ENCODE peak calls at places on chromosomes 2 and 18, in seven cellular contexts. One of them, this sample, is unnamed.

GRCh38 chr2:85248741-85249524 is 78.9 kb downstream of the TGOLN2 start:
- DNase-seq in testis: no peak
- DNase-seq in cardiac fibroblast: peak; percentile 96
- DNase-seq in tibial artery: peak; percentile 74
- DNase-seq in A549: no peak
- DNase-seq in Peyer's patch: no peak
- DNase-seq in astrocyte of the cerebellum: peak; percentile 68
- DNase-seq in this sample: no peak

GRCh38 chr2:57185568-57185967 is 861.0 kb upstream of the VRK2 start:
- DNase-seq in tibial artery: no peak
- DNase-seq in Peyer's patch: no peak
- DNase-seq in cardiac fibroblast: no peak
- DNase-seq in testis: no peak
- DNase-seq in astrocyte of the cerebellum: no peak
- DNase-seq in A549: no peak
- DNase-seq in this sample: no peak

GRCh38 chr2:14978836-14979235 is 346.3 kb downstream of the LRATD1 start:
- DNase-seq in Peyer's patch: no peak
- DNase-seq in astrocyte of the cerebellum: no peak
- DNase-seq in A549: no peak
- DNase-seq in tibial artery: no peak
- DNase-seq in cardiac fibroblast: no peak
- DNase-seq in testis: no peak
- DNase-seq in this sample: no peak

GRCh38 chr18:56672391-56672790 is 21.2 kb downstream of the WDR7 start:
- DNase-seq in Peyer's patch: no peak
- DNase-seq in A549: no peak
- DNase-seq in astrocyte of the cerebellum: no peak
- DNase-seq in cardiac fibroblast: no peak
- DNase-seq in testis: no peak
- DNase-seq in tibial artery: no peak
- DNase-seq in this sample: no peak

GRCh38 chr2:231110551-231110950 is 14.3 kb downstream of the HTR2B start:
- DNase-seq in Peyer's patch: no peak
- DNase-seq in A549: no peak
- DNase-seq in testis: no peak
- DNase-seq in tibial artery: no peak
- DNase-seq in cardiac fibroblast: peak; percentile 85
- DNase-seq in astrocyte of the cerebellum: peak; percentile 53
- DNase-seq in this sample: no peak

GRCh38 chr2:96408631-96409542 is 73.3 kb downstream of the NCAPH start:
- DNase-seq in testis: peak; percentile 90
- DNase-seq in Peyer's patch: no peak
- DNase-seq in astrocyte of the cerebellum: peak; percentile 43
- DNase-seq in tibial artery: peak; percentile 43
- DNase-seq in cardiac fibroblast: peak; percentile 91
- DNase-seq in A549: no peak
- DNase-seq in this sample: no peak

GRCh38 chr2:237720444-237720843 is 78.1 kb upstream of the RBM44 start:
- DNase-seq in testis: no peak
- DNase-seq in A549: no peak
- DNase-seq in tibial artery: no peak
- DNase-seq in astrocyte of the cerebellum: no peak
- DNase-seq in Peyer's patch: no peak
- DNase-seq in cardiac fibroblast: no peak
- DNase-seq in this sample: no peak

GRCh38 chr18:48792141-48792540 is 158.6 kb downstream of the SMAD7 start:
- DNase-seq in Peyer's patch: peak; percentile 24
- DNase-seq in tibial artery: peak; percentile 17
- DNase-seq in astrocyte of the cerebellum: no peak
- DNase-seq in A549: no peak
- DNase-seq in cardiac fibroblast: no peak
- DNase-seq in testis: no peak
- DNase-seq in this sample: no peak

GRCh38 chr18:76791106-76791505 is 31.3 kb upstream of the ZNF236 start:
- DNase-seq in cardiac fibroblast: no peak
- DNase-seq in Peyer's patch: no peak
- DNase-seq in astrocyte of the cerebellum: no peak
- DNase-seq in testis: no peak
- DNase-seq in tibial artery: no peak
- DNase-seq in A549: no peak
- DNase-seq in this sample: no peak

GRCh38 chr2:191626497-191627151 is 51.3 kb upstream of the NABP1 start:
- DNase-seq in tibial artery: no peak
- DNase-seq in cardiac fibroblast: peak; percentile 68
- DNase-seq in testis: no peak
- DNase-seq in A549: no peak
- DNase-seq in Peyer's patch: no peak
- DNase-seq in astrocyte of the cerebellum: peak; percentile 45
- DNase-seq in this sample: no peak

GRCh38 chr2:44884677-44885076 is 56.8 kb upstream of the SIX3 start:
- DNase-seq in cardiac fibroblast: no peak
- DNase-seq in Peyer's patch: no peak
- DNase-seq in astrocyte of the cerebellum: no peak
- DNase-seq in tibial artery: no peak
- DNase-seq in A549: no peak
- DNase-seq in testis: no peak
- DNase-seq in this sample: no peak

GRCh38 chr2:10303174-10303633 is 500 bp downstream of the HPCAL1 start:
- DNase-seq in Peyer's patch: no peak
- DNase-seq in tibial artery: no peak
- DNase-seq in astrocyte of the cerebellum: no peak
- DNase-seq in testis: peak; percentile 30
- DNase-seq in A549: no peak
- DNase-seq in cardiac fibroblast: no peak
- DNase-seq in this sample: no peak

GRCh38 chr2:30608643-30609042 is 161.6 kb downstream of the LCLAT1 start:
- DNase-seq in astrocyte of the cerebellum: no peak
- DNase-seq in tibial artery: no peak
- DNase-seq in A549: no peak
- DNase-seq in cardiac fibroblast: no peak
- DNase-seq in Peyer's patch: no peak
- DNase-seq in testis: no peak
- DNase-seq in this sample: no peak

GRCh38 chr2:197498937-197499593 is 575 bp downstream of the HSPD1 start:
- DNase-seq in A549: no peak
- DNase-seq in tibial artery: peak; percentile 58
- DNase-seq in cardiac fibroblast: peak; percentile 55
- DNase-seq in Peyer's patch: peak; percentile 83
- DNase-seq in testis: peak; percentile 82
- DNase-seq in astrocyte of the cerebellum: no peak
- DNase-seq in this sample: peak; percentile 49

GRCh38 chr18:40955351-40955750 is 999.7 kb upstream of the PIK3C3 start:
- DNase-seq in tibial artery: no peak
- DNase-seq in testis: no peak
- DNase-seq in astrocyte of the cerebellum: no peak
- DNase-seq in Peyer's patch: no peak
- DNase-seq in cardiac fibroblast: no peak
- DNase-seq in A549: no peak
- DNase-seq in this sample: no peak

GRCh38 chr2:23351388-23352141 is 33.4 kb upstream of the KLHL29 start:
- DNase-seq in Peyer's patch: peak; percentile 79
- DNase-seq in tibial artery: peak; percentile 80
- DNase-seq in cardiac fibroblast: peak; percentile 89
- DNase-seq in testis: peak; percentile 92
- DNase-seq in astrocyte of the cerebellum: peak; percentile 65
- DNase-seq in A549: peak; percentile 85
- DNase-seq in this sample: peak; percentile 19

GRCh38 chr2:65551528-65551927 is 119.1 kb upstream of the SPRED2 start:
- DNase-seq in Peyer's patch: no peak
- DNase-seq in tibial artery: no peak
- DNase-seq in astrocyte of the cerebellum: no peak
- DNase-seq in A549: no peak
- DNase-seq in cardiac fibroblast: no peak
- DNase-seq in testis: no peak
- DNase-seq in this sample: no peak

GRCh38 chr2:65550246-65550645 is 117.8 kb upstream of the SPRED2 start:
- DNase-seq in Peyer's patch: no peak
- DNase-seq in cardiac fibroblast: no peak
- DNase-seq in astrocyte of the cerebellum: no peak
- DNase-seq in tibial artery: no peak
- DNase-seq in testis: no peak
- DNase-seq in A549: no peak
- DNase-seq in this sample: no peak

GRCh38 chr2:65549262-65550036 is 117.0 kb upstream of the SPRED2 start:
- DNase-seq in cardiac fibroblast: no peak
- DNase-seq in tibial artery: no peak
- DNase-seq in astrocyte of the cerebellum: no peak
- DNase-seq in A549: no peak
- DNase-seq in Peyer's patch: no peak
- DNase-seq in testis: no peak
- DNase-seq in this sample: no peak

GRCh38 chr2:65554765-65555561 is 122.6 kb upstream of the SPRED2 start:
- DNase-seq in A549: no peak
- DNase-seq in cardiac fibroblast: no peak
- DNase-seq in Peyer's patch: no peak
- DNase-seq in tibial artery: no peak
- DNase-seq in astrocyte of the cerebellum: no peak
- DNase-seq in testis: no peak
- DNase-seq in this sample: no peak

DNA sequence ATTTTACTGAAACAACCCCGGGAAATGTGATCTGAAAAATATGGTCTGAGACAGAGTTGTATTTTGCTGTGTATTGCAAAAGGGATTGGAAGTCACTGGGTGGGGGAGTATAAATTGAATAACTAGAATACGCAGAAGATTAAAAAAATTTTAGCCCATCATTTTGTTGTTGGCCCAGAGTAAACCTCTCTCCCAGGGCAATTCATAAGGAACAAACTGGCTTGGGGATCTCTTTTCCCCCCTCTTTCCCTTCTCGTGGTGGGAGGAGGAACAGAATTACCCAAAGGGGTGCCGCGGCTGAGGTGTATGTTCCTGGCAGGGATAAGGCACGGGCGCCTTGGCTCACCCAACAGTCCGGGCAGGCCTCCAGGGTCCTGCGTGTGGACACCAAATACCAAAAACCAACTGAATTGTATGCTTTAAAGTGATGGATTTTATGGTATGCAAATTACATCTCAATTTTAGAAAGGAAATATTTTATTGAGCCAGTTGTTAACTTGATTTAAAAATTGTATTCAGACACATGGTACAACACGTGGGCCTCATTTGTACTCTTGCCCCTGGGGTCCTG is 121.2 kb upstream of the SPRED2 start:
- DNase-seq in astrocyte of the cerebellum: no peak
- DNase-seq in tibial artery: no peak
- DNase-seq in cardiac fibroblast: no peak
- DNase-seq in testis: no peak
- DNase-seq in A549: no peak
- DNase-seq in Peyer's patch: no peak
- DNase-seq in this sample: no peak
- TF ChIP-seq CTCF in astrocyte of the cerebellum: no peak
- TF ChIP-seq CTCF in tibial artery: no peak
- TF ChIP-seq CTCF in cardiac fibroblast: no peak
- TF ChIP-seq CTCF in testis: no peak
- TF ChIP-seq CTCF in A549: peak; percentile 9
- TF ChIP-seq CTCF in Peyer's patch: no peak
- TF ChIP-seq CTCF in this sample: peak; percentile 51

GRCh38 chr2:75098856-75099255 is 100.5 kb downstream of the TACR1 start:
- DNase-seq in Peyer's patch: no peak
- DNase-seq in A549: peak; percentile 13
- DNase-seq in astrocyte of the cerebellum: peak; percentile 8
- DNase-seq in tibial artery: no peak
- DNase-seq in cardiac fibroblast: peak; percentile 68
- DNase-seq in testis: peak; percentile 19
- DNase-seq in this sample: no peak
- TF ChIP-seq CTCF in Peyer's patch: no peak
- TF ChIP-seq CTCF in A549: peak; percentile 53
- TF ChIP-seq CTCF in astrocyte of the cerebellum: peak; percentile 61
- TF ChIP-seq CTCF in tibial artery: peak; percentile 33
- TF ChIP-seq CTCF in cardiac fibroblast: peak; percentile 61
- TF ChIP-seq CTCF in testis: peak; percentile 33
- TF ChIP-seq CTCF in this sample: no peak

GRCh38 chr2:117957616-117958015 is 56.3 kb downstream of the CCDC93 start:
- DNase-seq in tibial artery: no peak
- DNase-seq in astrocyte of the cerebellum: no peak
- DNase-seq in Peyer's patch: no peak
- DNase-seq in A549: no peak
- DNase-seq in cardiac fibroblast: no peak
- DNase-seq in testis: no peak
- DNase-seq in this sample: no peak

GRCh38 chr2:117960231-117960630 is 53.6 kb downstream of the CCDC93 start:
- DNase-seq in astrocyte of the cerebellum: no peak
- DNase-seq in A549: no peak
- DNase-seq in Peyer's patch: no peak
- DNase-seq in testis: no peak
- DNase-seq in cardiac fibroblast: peak; percentile 27
- DNase-seq in tibial artery: no peak
- DNase-seq in this sample: no peak

GRCh38 chr2:117952237-117952636 is 61.6 kb downstream of the CCDC93 start:
- DNase-seq in tibial artery: no peak
- DNase-seq in A549: no peak
- DNase-seq in testis: no peak
- DNase-seq in astrocyte of the cerebellum: no peak
- DNase-seq in cardiac fibroblast: no peak
- DNase-seq in Peyer's patch: no peak
- DNase-seq in this sample: no peak

GRCh38 chr2:117958186-117958585 is 55.7 kb downstream of the CCDC93 start:
- DNase-seq in A549: no peak
- DNase-seq in testis: no peak
- DNase-seq in tibial artery: no peak
- DNase-seq in cardiac fibroblast: peak; percentile 72
- DNase-seq in astrocyte of the cerebellum: no peak
- DNase-seq in Peyer's patch: no peak
- DNase-seq in this sample: no peak

GRCh38 chr2:117956036-117956791 is 57.7 kb downstream of the CCDC93 start:
- DNase-seq in tibial artery: no peak
- DNase-seq in astrocyte of the cerebellum: no peak
- DNase-seq in cardiac fibroblast: no peak
- DNase-seq in A549: no peak
- DNase-seq in testis: no peak
- DNase-seq in Peyer's patch: no peak
- DNase-seq in this sample: no peak
- TF ChIP-seq CTCF in tibial artery: no peak
- TF ChIP-seq CTCF in astrocyte of the cerebellum: no peak
- TF ChIP-seq CTCF in cardiac fibroblast: peak; percentile 19
- TF ChIP-seq CTCF in A549: peak; percentile 25
- TF ChIP-seq CTCF in testis: no peak
- TF ChIP-seq CTCF in Peyer's patch: no peak
- TF ChIP-seq CTCF in this sample: no peak

GRCh38 chr18:25305584-25305983 is 46.4 kb downstream of the ZNF521 start:
- DNase-seq in Peyer's patch: no peak
- DNase-seq in testis: no peak
- DNase-seq in astrocyte of the cerebellum: no peak
- DNase-seq in A549: no peak
- DNase-seq in cardiac fibroblast: peak; percentile 24
- DNase-seq in tibial artery: no peak
- DNase-seq in this sample: no peak

GRCh38 chr18:25313274-25313673 is 38.7 kb downstream of the ZNF521 start:
- DNase-seq in cardiac fibroblast: no peak
- DNase-seq in Peyer's patch: no peak
- DNase-seq in testis: no peak
- DNase-seq in A549: no peak
- DNase-seq in tibial artery: no peak
- DNase-seq in astrocyte of the cerebellum: no peak
- DNase-seq in this sample: no peak

GRCh38 chr18:25314824-25315223 is 37.1 kb downstream of the ZNF521 start:
- DNase-seq in tibial artery: no peak
- DNase-seq in astrocyte of the cerebellum: no peak
- DNase-seq in cardiac fibroblast: no peak
- DNase-seq in testis: no peak
- DNase-seq in Peyer's patch: no peak
- DNase-seq in A549: no peak
- DNase-seq in this sample: no peak

GRCh38 chr18:25306671-25307070 is 45.3 kb downstream of the ZNF521 start:
- DNase-seq in cardiac fibroblast: no peak
- DNase-seq in tibial artery: no peak
- DNase-seq in Peyer's patch: no peak
- DNase-seq in A549: no peak
- DNase-seq in testis: no peak
- DNase-seq in astrocyte of the cerebellum: peak; percentile 20
- DNase-seq in this sample: no peak

GRCh38 chr18:25310045-25310444 is 41.9 kb downstream of the ZNF521 start:
- DNase-seq in Peyer's patch: no peak
- DNase-seq in A549: no peak
- DNase-seq in cardiac fibroblast: peak; percentile 46
- DNase-seq in tibial artery: no peak
- DNase-seq in testis: no peak
- DNase-seq in astrocyte of the cerebellum: peak; percentile 55
- DNase-seq in this sample: no peak
- TF ChIP-seq CTCF in Peyer's patch: no peak
- TF ChIP-seq CTCF in A549: no peak
- TF ChIP-seq CTCF in cardiac fibroblast: no peak
- TF ChIP-seq CTCF in tibial artery: no peak
- TF ChIP-seq CTCF in testis: no peak
- TF ChIP-seq CTCF in astrocyte of the cerebellum: no peak
- TF ChIP-seq CTCF in this sample: no peak

This sample was measured in natural killer cell.